ENCODE peak calls at places on chromosome 12, in eight cellular contexts. P is ecto neural progenitor cell; S is activated naive CD4-positive, alpha-beta T cell; K is GM12878; J is stimulated activated CD4-positive, alpha-beta T cell treated with anti-CD3 and anti-CD28 coated beads, Interleukin-4, amount 100 ng/mL, for 48 hours; I is mesothelial cell of epicardium; M is occipital lobe; A is HEK293T. D is an unnamed sample.

GRCh38 chr12:80040075-80040738 is 59.1 kb upstream of the OTOGL start:
- DNase-seq in P (no peak), S (no peak), K (no peak), J (no peak), I (no peak), M (no peak), A (no peak), D (no peak)

GRCh38 chr12:6582196-6582595 is 14.1 kb upstream of the NOP2 start:
- DNase-seq in P (no peak), S (no peak), K (no peak), J (no peak), I (no peak), M (no peak), A (peak; percentile 28), D (no peak)

GRCh38 chr12:14416658-14417057 is 51.2 kb downstream of the ATF7IP start:
- DNase-seq in P (peak; percentile 50), S (no peak), K (no peak), J (no peak), I (no peak), M (no peak), A (peak; percentile 34), D (no peak)

GRCh38 chr12:96436366-96437295 is 36.4 kb upstream of the CDK17 start:
- DNase-seq in P (no peak), S (no peak), K (no peak), J (no peak), I (no peak), M (no peak), A (no peak), D (no peak)

GRCh38 chr12:102051431-102051965 is 10.3 kb downstream of the WASHC3 start:
- DNase-seq in P (no peak), S (no peak), K (no peak), J (no peak), I (no peak), M (no peak), A (no peak), D (no peak)

GRCh38 chr12:34391771-34392581 is 369.7 kb downstream of the ALG10 start:
- DNase-seq in P (peak; percentile 22), S (no peak), K (no peak), J (no peak), I (no peak), M (no peak), A (no peak), D (peak; percentile 56)

GRCh38 chr12:79275631-79276030 is 411.1 kb downstream of the SYT1 start:
- DNase-seq in P (no peak), S (no peak), K (no peak), J (no peak), I (no peak), M (no peak), A (no peak), D (no peak)

GRCh38 chr12:49783917-49784676 is 42.7 kb downstream of the TMBIM6 start:
- DNase-seq in P (no peak), S (no peak), K (no peak), J (no peak), I (no peak), M (no peak), A (no peak), D (no peak)

GRCh38 chr12:95908573-95908972 is 33.8 kb downstream of the CCDC38 start:
- DNase-seq in P (no peak), S (no peak), K (no peak), J (no peak), I (no peak), M (no peak), A (no peak), D (no peak)

GRCh38 chr12:127280393-127281275 is 986.3 kb upstream of the TMEM132C start:
- DNase-seq in P (peak; percentile 91), S (peak; percentile 12), K (no peak), J (peak; percentile 84), I (peak; percentile 60), M (no peak), A (peak; percentile 80), D (no peak)

GRCh38 chr12:76777765-76778216 is 13.9 kb downstream of the ZDHHC17 start:
- DNase-seq in P (no peak), S (no peak), K (peak; percentile 53), J (no peak), I (no peak), M (no peak), A (no peak), D (no peak)

GRCh38 chr12:9049520-9050133 is 60.3 kb downstream of the KLRG1 start:
- DNase-seq in P (no peak), S (no peak), K (no peak), J (no peak), I (no peak), M (no peak), A (peak; percentile 25), D (no peak)